ENCODE peak calls at places on chromosomes 1 and 21, in nine cellular contexts. P is heart left ventricle, V is PC-3, E is cardiac muscle cell, R is mesendoderm, T is psoas muscle, K is SJSA1, O is transverse colon, H is left ventricle myocardium inferior. G is an unnamed sample.
A peak's percentile ranks its signal among the peaks of the same experiment; 100 is the strongest.

GRCh38 chr1:16126738-16127515 is 28.9 kb downstream of the EPHA2 start:
- DNase-seq in K (no peak), P (no peak), V (no peak), R (no peak), O (no peak), E (no peak), T (no peak), H (peak; percentile 18), G (no peak)

GRCh38 chr1:200708769-200709168 is 29.9 kb upstream of the CAMSAP2 start:
- DNase-seq in K (no peak), O (no peak), E (no peak), V (peak; percentile 61), P (no peak), R (peak; percentile 53), T (no peak), H (no peak), G (no peak)

GRCh38 chr1:117128323-117129079 is 7.0 kb upstream of the TRIM45 start:
- DNase-seq in H (no peak), P (no peak), O (no peak), V (peak; percentile 72), E (no peak), T (no peak), K (peak; percentile 50), R (peak; percentile 48), G (peak; percentile 76)

GRCh38 chr21:32329776-32330175 is 31.1 kb downstream of the MRAP start:
- DNase-seq in P (no peak), V (peak; percentile 24), O (no peak), E (no peak), R (peak; percentile 61), T (no peak), H (no peak), K (no peak), G (peak; percentile 8)

GRCh38 chr1:192709544-192709943 is 73.6 kb downstream of the RGS13 start:
- DNase-seq in K (no peak), V (no peak), E (no peak), P (no peak), T (no peak), R (peak; percentile 21), O (no peak), H (no peak), G (no peak)

GRCh38 chr1:155307247-155307740 is 1.4 kb upstream of the FDPS start:
- DNase-seq in R (peak; percentile 86), V (peak; percentile 46), E (peak; percentile 41), O (no peak), T (no peak), K (peak; percentile 47), P (no peak), H (no peak), G (peak; percentile 69)

GRCh38 chr1:22048351-22049192 is 3.9 kb upstream of the CDC42 start:
- DNase-seq in K (no peak), V (peak; percentile 71), R (peak; percentile 36), E (no peak), H (no peak), O (no peak), T (no peak), P (no peak), G (no peak)

GRCh38 chr1:94986783-94987182 is 59.9 kb upstream of the CNN3 start:
- DNase-seq in O (no peak), V (peak; percentile 35), E (no peak), K (no peak), R (no peak), P (no peak), H (no peak), T (no peak), G (peak; percentile 82)

GRCh38 chr21:42250422-42251403 is 31.8 kb downstream of the ABCG1 start:
- DNase-seq in K (peak; percentile 88), O (no peak), T (no peak), P (no peak), V (no peak), E (no peak), R (no peak), H (no peak), G (no peak)

GRCh38 chr1:40981702-40982448 is 2.4 kb downstream of the CTPS1 start:
- DNase-seq in K (no peak), V (no peak), H (no peak), P (no peak), O (no peak), E (no peak), T (no peak), R (no peak), G (peak; percentile 44)

GRCh38 chr1:40979241-40980067 is at the start of gene CTPS1:
- DNase-seq in K (peak; percentile 97), R (peak; percentile 96), O (peak; percentile 96), H (peak; percentile 96), E (peak; percentile 95), V (peak; percentile 93), P (peak; percentile 94), T (peak; percentile 97), G (peak; percentile 92)

GRCh38 chr1:40978886-40979240 is 633 bp upstream of the CTPS1 start:
- DNase-seq in P (no peak), T (no peak), R (no peak), K (no peak), H (no peak), E (no peak), O (no peak), V (no peak), G (no peak)

GRCh38 chr1:40980068-40980452 is 564 bp downstream of the CTPS1 start:
- DNase-seq in H (no peak), V (no peak), O (no peak), R (no peak), T (no peak), E (no peak), K (no peak), P (no peak), G (no peak)

DNA sequence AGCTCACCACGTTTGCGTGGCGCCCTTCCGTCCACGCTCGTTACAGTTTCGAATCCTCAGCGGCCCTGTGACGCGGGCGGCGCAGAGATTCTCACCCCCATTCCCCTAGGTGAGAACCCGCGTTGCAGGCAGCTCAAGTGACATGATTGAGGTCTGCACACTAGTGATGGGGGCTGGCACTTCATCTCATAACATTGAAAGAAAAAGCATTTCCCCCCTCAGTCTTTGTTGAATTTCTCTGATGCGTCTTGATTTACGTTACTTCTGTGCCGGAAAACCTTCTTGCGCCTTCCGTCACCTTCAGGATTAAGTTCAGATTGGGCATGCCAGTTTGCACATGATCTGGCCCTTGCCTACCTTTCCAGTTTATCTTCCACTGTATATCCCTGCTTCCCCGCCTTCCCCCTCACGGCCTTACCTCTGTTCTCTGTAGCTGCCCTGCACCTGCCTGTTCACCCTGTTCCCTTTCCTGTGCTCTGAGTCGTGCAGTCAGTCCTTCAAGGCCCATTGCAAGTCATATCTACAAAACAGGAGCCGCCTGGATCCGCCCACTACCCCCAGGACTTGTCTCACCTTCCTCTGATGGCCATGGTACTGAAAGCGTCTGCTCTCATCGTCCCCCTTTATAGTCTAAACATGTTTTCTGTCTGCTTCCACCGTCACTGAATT is 1.1 kb downstream of the CTPS1 start:
- DNase-seq in K (peak; percentile 49), V (peak; percentile 63), T (no peak), R (peak; percentile 67), P (peak; percentile 15), E (no peak), O (peak; percentile 21), H (peak; percentile 25), G (peak; percentile 35)
- H3K4me1 ChIP-seq in K (peaks cover 77% of the 10 kb centered on the region), V (peaks cover 31% of the 10 kb centered on the region), T (peaks cover 13% of the 10 kb centered on the region), R (peaks cover 10% of the 10 kb centered on the region), P (peaks cover 31% of the 10 kb centered on the region), E (peaks cover 10% of the 10 kb centered on the region), O (peaks cover 16% of the 10 kb centered on the region), H (peaks cover 36% of the 10 kb centered on the region), G (peaks cover 14% of the 10 kb centered on the region)

GRCh38 chr1:220684890-220685289 is 5.3 kb upstream of the C1orf115 start:
- DNase-seq in K (no peak), T (no peak), O (no peak), P (no peak), V (no peak), R (no peak), H (no peak), E (peak; percentile 38), G (no peak)

GRCh38 chr1:220682901-220683576 is 7.1 kb upstream of the C1orf115 start:
- DNase-seq in P (no peak), T (no peak), O (no peak), H (no peak), E (no peak), R (no peak), V (no peak), K (peak; percentile 34), G (no peak)

GRCh38 chr1:220685879-220686278 is 4.3 kb upstream of the C1orf115 start:
- DNase-seq in O (no peak), V (peak; percentile 42), K (no peak), T (no peak), R (peak; percentile 79), H (no peak), E (no peak), P (no peak), G (no peak)

GRCh38 chr1:220680085-220680687 is 10.0 kb upstream of the C1orf115 start:
- DNase-seq in H (no peak), T (no peak), K (peak; percentile 30), V (peak; percentile 73), R (peak; percentile 60), P (no peak), E (peak; percentile 59), O (no peak), G (peak; percentile 20)

DNA sequence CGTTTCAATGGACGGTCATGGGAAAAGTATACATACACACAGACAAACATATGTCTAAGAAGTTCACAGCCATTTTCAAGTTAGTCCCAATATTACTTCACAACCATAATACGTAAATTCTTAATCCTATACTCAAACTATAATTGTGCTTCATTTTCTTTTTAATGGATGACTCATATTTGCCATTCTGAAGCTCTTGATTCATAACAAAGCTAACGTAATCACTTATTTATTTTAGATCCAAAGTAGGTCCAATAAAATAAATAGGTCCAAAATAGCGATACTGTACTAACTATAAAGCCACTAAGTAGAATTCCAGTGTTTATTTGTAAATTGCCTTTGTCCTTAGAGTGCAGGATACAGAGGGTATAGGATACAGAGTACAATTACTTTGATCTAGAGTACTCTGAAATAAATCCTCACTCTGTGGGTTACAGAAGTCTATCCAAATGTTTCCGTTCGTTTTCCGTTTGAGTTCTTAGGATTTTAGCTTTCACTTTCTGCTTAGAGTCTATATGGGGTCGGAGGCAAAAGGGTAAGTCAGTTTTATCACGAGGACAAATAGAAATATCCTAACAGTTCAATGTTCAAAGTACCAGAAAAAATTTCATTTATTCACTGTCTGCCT is 8.8 kb upstream of the C1orf115 start:
- DNase-seq in V (peak; percentile 61), T (no peak), P (no peak), O (no peak), H (no peak), E (no peak), R (no peak), K (peak; percentile 39), G (peak; percentile 27)
- H3K4me1 ChIP-seq in V (peaks cover 13% of the 10 kb centered on the region), T (no peaks in the 10 kb centered on the region), P (no peaks in the 10 kb centered on the region), O (no peaks in the 10 kb centered on the region), H (peaks cover 9% of the 10 kb centered on the region), E (peaks cover 8% of the 10 kb centered on the region), R (no peaks in the 10 kb centered on the region), K (peaks cover 11% of the 10 kb centered on the region), G (no peaks in the 10 kb centered on the region)

GRCh38 chr1:81634294-81634693 is 166.4 kb upstream of the ADGRL2 start:
- DNase-seq in V (no peak), P (no peak), O (no peak), R (no peak), H (no peak), T (no peak), E (no peak), K (no peak), G (no peak)
- H3K4me1 ChIP-seq in V (no peaks in the 10 kb centered on the region), P (no peaks in the 10 kb centered on the region), O (no peaks in the 10 kb centered on the region), R (no peaks in the 10 kb centered on the region), H (no peaks in the 10 kb centered on the region), T (no peaks in the 10 kb centered on the region), E (peaks cover 12% of the 10 kb centered on the region), K (no peaks in the 10 kb centered on the region), G (no peaks in the 10 kb centered on the region)

DNA sequence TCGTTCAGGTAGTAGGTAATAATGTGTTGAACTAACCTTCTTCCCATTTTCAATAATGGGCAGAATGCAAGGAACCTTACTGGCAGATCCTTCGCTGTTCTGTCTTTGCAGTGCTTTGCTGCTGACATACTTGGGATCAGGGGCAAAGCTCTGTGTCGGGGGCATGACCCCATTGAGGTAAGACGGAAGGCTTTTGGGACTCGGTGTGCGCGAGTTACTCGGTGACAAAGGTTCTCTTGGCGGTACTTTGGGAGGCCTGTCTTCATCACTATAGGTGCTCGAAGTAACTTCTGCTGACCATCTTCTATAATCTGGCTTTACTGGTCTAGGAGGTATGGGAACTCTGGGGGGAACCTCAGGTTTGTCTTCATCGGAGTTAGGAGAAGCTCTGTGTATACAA is 12.7 kb downstream of the ERRFI1 start:
- DNase-seq in K (no peak), H (no peak), V (no peak), R (no peak), O (no peak), E (no peak), T (no peak), P (no peak), G (peak; percentile 5)
- H3K4me1 ChIP-seq in K (peaks cover 36% of the 10 kb centered on the region), H (peaks cover 42% of the 10 kb centered on the region), V (peaks cover 33% of the 10 kb centered on the region), R (peaks cover 2% of the 10 kb centered on the region), O (peaks cover 39% of the 10 kb centered on the region), E (peaks cover 10% of the 10 kb centered on the region), T (peaks cover 68% of the 10 kb centered on the region), P (peaks cover 34% of the 10 kb centered on the region), G (peaks cover 34% of the 10 kb centered on the region)